ENCODE peak calls at places on chromosomes 7 and 10, in six cellular contexts. One of them, this sample, is unnamed.
A peak's percentile ranks its signal among the peaks of the same experiment; 100 is the strongest.

GRCh38 chr10:48215148-48215982 is 59.1 kb downstream of the FRMPD2 start:
- DNase-seq in left ventricle myocardium inferior: no peak
- DNase-seq in tibial artery: no peak
- DNase-seq in esophagus muscularis mucosa: peak; percentile 78
- DNase-seq in astrocyte of the spinal cord: peak; percentile 31
- DNase-seq in AG04449: no peak
- DNase-seq in this sample: peak; percentile 35

GRCh38 chr10:88791924-88792323 is 10.6 kb upstream of the LIPM start:
- DNase-seq in left ventricle myocardium inferior: no peak
- DNase-seq in tibial artery: no peak
- DNase-seq in esophagus muscularis mucosa: no peak
- DNase-seq in astrocyte of the spinal cord: no peak
- DNase-seq in AG04449: no peak
- DNase-seq in this sample: no peak

GRCh38 chr10:43252785-43253341 is 14.0 kb downstream of the RASGEF1A start:
- DNase-seq in left ventricle myocardium inferior: peak; percentile 11
- DNase-seq in tibial artery: peak; percentile 15
- DNase-seq in esophagus muscularis mucosa: peak; percentile 87
- DNase-seq in astrocyte of the spinal cord: no peak
- DNase-seq in AG04449: no peak
- DNase-seq in this sample: no peak

GRCh38 chr7:2116903-2117680 is 115.7 kb downstream of the MAD1L1 start:
- DNase-seq in left ventricle myocardium inferior: peak; percentile 72
- DNase-seq in tibial artery: peak; percentile 48
- DNase-seq in esophagus muscularis mucosa: no peak
- DNase-seq in astrocyte of the spinal cord: peak; percentile 44
- DNase-seq in AG04449: no peak
- DNase-seq in this sample: peak; percentile 50

GRCh38 chr7:16657656-16658279 is 11.8 kb downstream of the BZW2 start:
- DNase-seq in left ventricle myocardium inferior: peak; percentile 48
- DNase-seq in tibial artery: no peak
- DNase-seq in esophagus muscularis mucosa: no peak
- DNase-seq in astrocyte of the spinal cord: peak; percentile 35
- DNase-seq in AG04449: no peak
- DNase-seq in this sample: peak; percentile 85

GRCh38 chr7:112854169-112854568 is 64.0 kb upstream of the TMEM168 start:
- DNase-seq in left ventricle myocardium inferior: no peak
- DNase-seq in tibial artery: no peak
- DNase-seq in esophagus muscularis mucosa: no peak
- DNase-seq in astrocyte of the spinal cord: no peak
- DNase-seq in AG04449: no peak
- DNase-seq in this sample: no peak

GRCh38 chr10:79391231-79392019 is 44.2 kb downstream of the PPIF start:
- DNase-seq in left ventricle myocardium inferior: peak; percentile 22
- DNase-seq in tibial artery: peak; percentile 22
- DNase-seq in esophagus muscularis mucosa: no peak
- DNase-seq in astrocyte of the spinal cord: no peak
- DNase-seq in AG04449: no peak
- DNase-seq in this sample: peak; percentile 34

GRCh38 chr10:84540022-84540616 is 211.7 kb downstream of the CCSER2 start:
- DNase-seq in left ventricle myocardium inferior: no peak
- DNase-seq in tibial artery: no peak
- DNase-seq in esophagus muscularis mucosa: no peak
- DNase-seq in astrocyte of the spinal cord: peak; percentile 90
- DNase-seq in AG04449: peak; percentile 77
- DNase-seq in this sample: peak; percentile 75

GRCh38 chr7:139526578-139527544 is 3.4 kb downstream of the CLEC2L start:
- DNase-seq in left ventricle myocardium inferior: no peak
- DNase-seq in tibial artery: no peak
- DNase-seq in esophagus muscularis mucosa: no peak
- DNase-seq in astrocyte of the spinal cord: peak; percentile 86
- DNase-seq in AG04449: peak; percentile 72
- DNase-seq in this sample: peak; percentile 74

GRCh38 chr10:5944389-5945202 is 32.7 kb downstream of the IL15RA start:
- DNase-seq in left ventricle myocardium inferior: peak; percentile 63
- DNase-seq in tibial artery: peak; percentile 96
- DNase-seq in esophagus muscularis mucosa: no peak
- DNase-seq in astrocyte of the spinal cord: peak; percentile 99
- DNase-seq in AG04449: peak; percentile 100
- DNase-seq in this sample: peak; percentile 100

GRCh38 chr10:104308439-104308903 is 29.8 kb downstream of the ITPRIP start:
- DNase-seq in left ventricle myocardium inferior: no peak
- DNase-seq in tibial artery: no peak
- DNase-seq in esophagus muscularis mucosa: no peak
- DNase-seq in astrocyte of the spinal cord: no peak
- DNase-seq in AG04449: no peak
- DNase-seq in this sample: no peak

GRCh38 chr10:104447899-104448298 is 94.3 kb downstream of the CFAP58 start:
- DNase-seq in left ventricle myocardium inferior: no peak
- DNase-seq in tibial artery: no peak
- DNase-seq in esophagus muscularis mucosa: no peak
- DNase-seq in astrocyte of the spinal cord: no peak
- DNase-seq in AG04449: no peak
- DNase-seq in this sample: no peak

GRCh38 chr10:36141786-36142560 is 499.9 kb upstream of the FZD8 start:
- DNase-seq in left ventricle myocardium inferior: no peak
- DNase-seq in tibial artery: no peak
- DNase-seq in esophagus muscularis mucosa: no peak
- DNase-seq in astrocyte of the spinal cord: no peak
- DNase-seq in AG04449: no peak
- DNase-seq in this sample: no peak

GRCh38 chr7:13042605-13043236 is 355.3 kb downstream of the ARL4A start:
- DNase-seq in left ventricle myocardium inferior: no peak
- DNase-seq in tibial artery: no peak
- DNase-seq in esophagus muscularis mucosa: no peak
- DNase-seq in astrocyte of the spinal cord: peak; percentile 50
- DNase-seq in AG04449: no peak
- DNase-seq in this sample: peak; percentile 41
- H3K4me3 ChIP-seq in left ventricle myocardium inferior: no peak overlapping the region
- H3K4me3 ChIP-seq in tibial artery: no peak overlapping the region
- H3K4me3 ChIP-seq in esophagus muscularis mucosa: no peak overlapping the region
- H3K4me3 ChIP-seq in astrocyte of the spinal cord: no peak overlapping the region
- H3K4me3 ChIP-seq in AG04449: no peak overlapping the region
- H3K4me3 ChIP-seq in this sample: no peak overlapping the region

GRCh38 chr10:111392910-111393309 is 316.1 kb downstream of the ADRA2A start:
- DNase-seq in left ventricle myocardium inferior: no peak
- DNase-seq in tibial artery: no peak
- DNase-seq in esophagus muscularis mucosa: no peak
- DNase-seq in astrocyte of the spinal cord: no peak
- DNase-seq in AG04449: no peak
- DNase-seq in this sample: no peak

GRCh38 chr10:111391146-111391545 is 314.3 kb downstream of the ADRA2A start:
- DNase-seq in left ventricle myocardium inferior: no peak
- DNase-seq in tibial artery: no peak
- DNase-seq in esophagus muscularis mucosa: no peak
- DNase-seq in astrocyte of the spinal cord: no peak
- DNase-seq in AG04449: no peak
- DNase-seq in this sample: no peak

DNA sequence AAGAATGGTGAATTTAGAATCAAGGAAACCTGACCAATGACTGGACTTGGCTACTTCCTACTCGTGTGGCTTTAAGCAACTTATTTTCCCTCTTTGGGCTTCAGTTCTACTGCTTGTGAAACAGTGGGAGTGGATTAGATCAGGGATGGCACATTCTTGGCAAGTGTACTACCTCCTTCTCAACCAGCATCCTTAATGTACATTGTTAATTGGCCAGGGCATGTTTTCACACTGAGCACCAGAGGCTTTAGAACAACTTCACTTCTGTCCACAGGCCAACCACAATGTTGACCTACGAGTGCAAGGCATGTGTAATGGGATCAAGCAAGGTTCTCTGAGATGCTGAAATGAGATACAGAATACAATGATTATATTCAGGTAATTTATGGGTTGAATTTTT is 315.3 kb downstream of the ADRA2A start:
- DNase-seq in left ventricle myocardium inferior: no peak
- DNase-seq in tibial artery: no peak
- DNase-seq in esophagus muscularis mucosa: no peak
- DNase-seq in astrocyte of the spinal cord: no peak
- DNase-seq in AG04449: no peak
- DNase-seq in this sample: no peak
- TF ChIP-seq CTCF in left ventricle myocardium inferior: no peak
- TF ChIP-seq CTCF in tibial artery: no peak
- TF ChIP-seq CTCF in esophagus muscularis mucosa: no peak
- TF ChIP-seq CTCF in astrocyte of the spinal cord: no peak
- TF ChIP-seq CTCF in AG04449: no peak
- TF ChIP-seq CTCF in this sample: no peak

GRCh38 chr7:11228515-11228914 is 254.8 kb downstream of the PHF14 start:
- DNase-seq in left ventricle myocardium inferior: peak; percentile 82
- DNase-seq in tibial artery: peak; percentile 95
- DNase-seq in esophagus muscularis mucosa: peak; percentile 95
- DNase-seq in astrocyte of the spinal cord: peak; percentile 22
- DNase-seq in AG04449: no peak
- DNase-seq in this sample: no peak
- H3K4me3 ChIP-seq in left ventricle myocardium inferior: no peak overlapping the region
- H3K4me3 ChIP-seq in tibial artery: no peak overlapping the region
- H3K4me3 ChIP-seq in esophagus muscularis mucosa: no peak overlapping the region
- H3K4me3 ChIP-seq in astrocyte of the spinal cord: no peak overlapping the region
- H3K4me3 ChIP-seq in AG04449: no peak overlapping the region
- H3K4me3 ChIP-seq in this sample: no peak overlapping the region

GRCh38 chr7:158442260-158442659 is 145.4 kb downstream of the PTPRN2 start:
- DNase-seq in left ventricle myocardium inferior: no peak
- DNase-seq in tibial artery: no peak
- DNase-seq in esophagus muscularis mucosa: no peak
- DNase-seq in astrocyte of the spinal cord: no peak
- DNase-seq in AG04449: no peak
- DNase-seq in this sample: no peak
- TF ChIP-seq CTCF in left ventricle myocardium inferior: no peak
- TF ChIP-seq CTCF in tibial artery: no peak
- TF ChIP-seq CTCF in esophagus muscularis mucosa: no peak
- TF ChIP-seq CTCF in astrocyte of the spinal cord: no peak
- TF ChIP-seq CTCF in AG04449: no peak
- TF ChIP-seq CTCF in this sample: no peak

This sample was measured in fibroblast of the aortic adventitia.